ENCODE peak calls at places on chromosomes 1 and 21, in ten cellular contexts. J is tibial nerve, V is stomach, R is heart left ventricle, T is transverse colon, N is HCT116, B is A549, G is GM12891, Q is prostate gland, O is IMR-90. H is an unnamed sample.

GRCh38 chr21:36126621-36127110 is 8.2 kb upstream of the CBR3 start:
- DNase-seq in J (no peak), V (peak), R (no peak), T (no peak), N (no peak), B (no peak), G (no peak), Q (no peak), O (no peak), H (no peak)

GRCh38 chr1:31931241-31932225 is 6.6 kb downstream of the PTP4A2 start:
- DNase-seq in J (no peak), V (no peak), R (no peak), T (no peak), N (no peak), B (no peak), G (no peak), Q (no peak), O (peak), H (no peak)

GRCh38 chr1:111878096-111878495 is 111.4 kb downstream of the KCND3 start:
- DNase-seq in J (no peak), V (no peak), R (no peak), T (no peak), N (no peak), B (no peak), G (no peak), Q (no peak), O (no peak), H (no peak)

GRCh38 chr1:22970096-22970495 is 2.6 kb downstream of the LACTBL1 start:
- DNase-seq in J (no peak), V (no peak), R (no peak), T (no peak), N (no peak), B (no peak), G (no peak), Q (no peak), O (no peak), H (no peak)

GRCh38 chr1:11281518-11282331 is 8.7 kb downstream of the UBIAD1 start:
- DNase-seq in J (no peak), V (no peak), R (no peak), T (no peak), N (no peak), B (no peak), G (no peak), Q (no peak), O (peak), H (no peak)

GRCh38 chr1:71047635-71048607 is at the start of gene PTGER3:
- DNase-seq in J (no peak), V (peak), R (peak), T (peak), N (no peak), B (no peak), G (peak), Q (peak), O (no peak), H (no peak)

GRCh38 chr21:29205009-29205408 is 74.6 kb downstream of the MAP3K7CL start:
- DNase-seq in J (no peak), V (no peak), R (no peak), T (no peak), N (no peak), B (no peak), G (no peak), Q (no peak), O (no peak), H (no peak)

GRCh38 chr21:34536820-34537219 is 24.8 kb upstream of the KCNE1 start:
- DNase-seq in J (no peak), V (no peak), R (no peak), T (no peak), N (no peak), B (no peak), G (no peak), Q (no peak), O (peak), H (no peak)

GRCh38 chr1:50542362-50542761 is 119.1 kb upstream of the DMRTA2 start:
- DNase-seq in J (no peak), V (no peak), R (no peak), T (no peak), N (no peak), B (no peak), G (no peak), Q (no peak), O (no peak), H (no peak)

GRCh38 chr1:243391355-243391754 is 135.5 kb downstream of the SDCCAG8 start:
- DNase-seq in J (no peak), V (no peak), R (no peak), T (no peak), N (no peak), B (no peak), G (no peak), Q (no peak), O (no peak), H (no peak)

DNA sequence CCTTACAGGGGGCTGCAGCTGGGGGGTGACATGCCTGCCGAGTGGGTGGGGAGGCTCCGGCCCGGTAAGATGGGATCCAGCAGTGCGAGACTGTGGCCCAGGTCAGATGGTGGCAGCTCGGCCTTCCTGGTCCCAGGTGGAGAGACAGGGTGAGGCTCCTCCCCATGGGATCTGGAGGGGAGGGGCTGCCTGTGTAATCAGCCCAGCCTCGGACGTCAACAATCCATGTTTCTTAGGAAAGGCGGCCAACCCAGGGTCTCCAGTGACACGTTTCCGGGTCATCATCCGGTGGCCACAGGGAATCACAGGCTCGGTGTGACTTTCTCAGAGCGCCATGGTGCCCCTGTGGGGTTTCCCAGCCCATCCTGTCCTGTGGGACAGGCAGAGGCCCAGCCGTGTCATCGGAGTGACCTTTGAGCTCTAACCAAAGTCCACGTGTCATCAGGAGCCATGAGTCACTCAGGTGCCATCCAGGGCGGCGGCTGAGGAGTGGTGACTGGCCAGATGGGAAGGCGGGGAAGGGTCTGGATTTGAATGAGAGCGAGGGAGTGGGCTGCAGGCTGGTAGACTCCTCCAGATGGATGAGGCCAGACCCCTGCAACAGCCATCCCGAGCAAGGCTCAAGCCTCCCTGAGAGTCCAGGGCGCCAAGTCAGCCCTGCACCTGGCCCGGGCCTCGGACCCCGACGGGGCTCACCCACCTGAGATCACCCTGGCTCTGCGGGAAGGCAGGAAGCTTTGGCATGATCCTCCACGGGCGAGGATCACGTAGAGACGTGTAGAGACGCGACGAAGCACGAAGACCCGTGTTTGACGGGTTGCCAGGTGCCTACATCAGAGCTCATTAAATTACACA is 6.6 kb upstream of the HES4 start:
- DNase-seq in J (no peak), V (peak), R (no peak), T (peak), N (peak), B (no peak), G (no peak), Q (no peak), O (no peak), H (no peak)
- TF ChIP-seq POLR2A in J (no peak), V (no peak), R (no peak), T (peak), N (no peak), B (no peak), G (no peak), Q (no peak), O (no peak), H (no peak)

GRCh38 chr1:181430015-181430657 is 53.2 kb upstream of the CACNA1E start:
- DNase-seq in J (no peak), V (no peak), R (no peak), T (no peak), N (no peak), B (no peak), G (no peak), Q (no peak), O (no peak), H (no peak)
- TF ChIP-seq POLR2A in J (no peak), V (no peak), R (no peak), T (no peak), N (no peak), B (no peak), G (no peak), Q (no peak), O (no peak), H (no peak)

GRCh38 chr21:43983390-43983789 is 28.7 kb upstream of the TRAPPC10 start:
- DNase-seq in J (no peak), V (no peak), R (no peak), T (no peak), N (no peak), B (no peak), G (no peak), Q (no peak), O (no peak), H (no peak)
- TF ChIP-seq POLR2A in J (no peak), V (no peak), R (no peak), T (no peak), N (no peak), B (no peak), G (no peak), Q (no peak), O (no peak), H (no peak)

DNA sequence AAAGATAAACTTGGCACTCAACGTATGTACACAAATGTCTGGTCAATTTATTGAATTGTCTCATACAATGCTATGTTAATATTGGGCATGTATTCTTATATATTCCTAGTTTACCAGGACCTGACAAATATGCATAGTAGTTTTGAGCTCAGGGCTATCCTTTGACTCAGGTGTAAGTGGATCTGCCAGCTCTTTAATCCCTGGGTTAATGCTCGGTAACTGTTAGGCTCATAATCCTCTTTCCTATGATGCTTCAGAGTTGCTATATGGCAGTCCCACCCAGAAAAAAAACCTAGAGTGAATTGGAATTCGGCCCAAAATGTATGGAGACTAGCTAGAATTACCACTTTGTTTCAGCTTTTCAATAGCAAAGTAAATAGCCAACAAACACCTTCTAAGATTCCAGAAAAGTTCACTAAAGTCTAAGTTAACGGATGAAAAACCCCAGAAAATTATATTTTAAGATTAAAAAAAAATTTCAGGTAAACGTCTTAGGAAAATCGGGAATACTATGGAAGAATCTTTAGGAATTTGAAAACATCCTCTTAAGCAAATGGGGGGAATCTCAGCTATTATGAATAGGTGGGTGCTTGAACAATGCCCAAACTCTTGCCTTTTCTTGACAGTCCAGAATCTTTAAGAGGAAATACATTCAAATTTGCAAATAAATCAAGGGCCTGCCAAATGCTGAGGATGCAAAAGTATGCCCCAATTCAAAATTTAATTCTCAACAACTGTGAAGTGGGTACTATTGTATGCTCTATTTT is 10.9 kb downstream of the H3-3A start:
- DNase-seq in J (no peak), V (no peak), R (no peak), T (no peak), N (no peak), B (no peak), G (no peak), Q (no peak), O (no peak), H (no peak)
- TF ChIP-seq POLR2A in J (no peak), V (no peak), R (no peak), T (no peak), N (no peak), B (no peak), G (no peak), Q (no peak), O (no peak), H (no peak)

H was measured in H54.